ENCODE peak calls at places on chromosomes 6 and 20, in seven cellular contexts. I is MM.1S, P is HepG2, K is IMR-90, L is astrocyte, O is GM12878, X is mammary epithelial cell. M is an unnamed sample.

GRCh38 chr20:51481311-51481997 is 61.1 kb downstream of the NFATC2 start:
- DNase-seq in I (no peak), P (no peak), K (no peak), L (no peak), O (no peak), X (no peak), M (no peak)

GRCh38 chr20:62873280-62873679 is 11.7 kb upstream of the TCFL5 start:
- DNase-seq in I (no peak), P (no peak), K (no peak), L (no peak), O (no peak), X (no peak), M (no peak)

GRCh38 chr20:51346686-51347485 is 195.6 kb downstream of the NFATC2 start:
- DNase-seq in I (no peak), P (no peak), K (peak; percentile 83), L (peak; percentile 75), O (no peak), X (peak; percentile 86), M (no peak)

GRCh38 chr6:45625191-45625664 is 247.5 kb upstream of the SUPT3H start:
- DNase-seq in I (no peak), P (no peak), K (peak; percentile 85), L (peak; percentile 92), O (no peak), X (peak; percentile 59), M (no peak)

GRCh38 chr20:14677455-14677854 is 340.0 kb upstream of the FLRT3 start:
- DNase-seq in I (no peak), P (no peak), K (no peak), L (no peak), O (no peak), X (no peak), M (no peak)

GRCh38 chr20:34967421-34967820 is 11.8 kb downstream of the MYH7B start:
- DNase-seq in I (no peak), P (no peak), K (no peak), L (no peak), O (no peak), X (no peak), M (no peak)

GRCh38 chr6:111824608-111825337 is 48.5 kb downstream of the FYN start:
- DNase-seq in I (peak; percentile 26), P (no peak), K (peak; percentile 36), L (no peak), O (no peak), X (no peak), M (no peak)

GRCh38 chr20:36060676-36061075 is 92.3 kb downstream of the CNBD2 start:
- DNase-seq in I (no peak), P (no peak), K (no peak), L (no peak), O (no peak), X (peak; percentile 69), M (peak; percentile 63)

GRCh38 chr20:36193937-36194712 is 39.6 kb downstream of the EPB41L1 start:
- DNase-seq in I (no peak), P (no peak), K (no peak), L (no peak), O (no peak), X (no peak), M (no peak)

GRCh38 chr20:3454821-3455220 is 16.0 kb upstream of the ATRN start:
- DNase-seq in I (no peak), P (no peak), K (no peak), L (no peak), O (no peak), X (no peak), M (no peak)

GRCh38 chr6:85041376-85041775 is 277.0 kb upstream of the TBX18 start:
- DNase-seq in I (no peak), P (no peak), K (no peak), L (no peak), O (peak; percentile 5), X (no peak), M (no peak)

GRCh38 chr6:168864541-168865495 is 388.8 kb downstream of the THBS2 start:
- DNase-seq in I (no peak), P (no peak), K (no peak), L (no peak), O (no peak), X (no peak), M (no peak)

GRCh38 chr6:108797951-108798671 is 50.1 kb upstream of the ARMC2 start:
- DNase-seq in I (no peak), P (no peak), K (peak; percentile 40), L (no peak), O (no peak), X (no peak), M (peak; percentile 74)

GRCh38 chr20:60024245-60024644 is 66.0 kb downstream of the CDH26 start:
- DNase-seq in I (no peak), P (no peak), K (no peak), L (no peak), O (no peak), X (no peak), M (no peak)

GRCh38 chr6:144350176-144350575 is 65.0 kb downstream of the UTRN start:
- DNase-seq in I (peak; percentile 53), P (no peak), K (no peak), L (no peak), O (no peak), X (no peak), M (no peak)

GRCh38 chr6:105645166-105645565 is 242.3 kb upstream of the PREP start:
- DNase-seq in I (no peak), P (peak; percentile 3), K (no peak), L (no peak), O (no peak), X (no peak), M (peak; percentile 10)

GRCh38 chr6:47134476-47135189 is 92.5 kb upstream of the ADGRF1 start:
- DNase-seq in I (no peak), P (peak; percentile 91), K (peak; percentile 96), L (peak; percentile 99), O (no peak), X (peak; percentile 94), M (peak; percentile 98)

GRCh38 chr6:7505196-7505699 is 36.2 kb upstream of the DSP start:
- DNase-seq in I (no peak), P (peak; percentile 65), K (peak; percentile 85), L (peak; percentile 91), O (no peak), X (peak; percentile 100), M (peak; percentile 97)

GRCh38 chr6:159969921-159970320 is 1.0 kb downstream of the IGF2R start:
- DNase-seq in I (no peak), P (peak; percentile 92), K (peak; percentile 84), L (peak; percentile 65), O (no peak), X (peak; percentile 63), M (peak; percentile 24)

GRCh38 chr6:159970659-159971063 is 1.8 kb downstream of the IGF2R start:
- DNase-seq in I (no peak), P (no peak), K (no peak), L (no peak), O (no peak), X (no peak), M (no peak)

GRCh38 chr6:159971341-159972178 is 2.7 kb downstream of the IGF2R start:
- DNase-seq in I (no peak), P (no peak), K (no peak), L (no peak), O (no peak), X (no peak), M (no peak)

GRCh38 chr6:159968295-159969203 is at the start of gene IGF2R:
- DNase-seq in I (peak; percentile 89), P (peak; percentile 83), K (peak; percentile 80), L (peak; percentile 64), O (no peak), X (peak; percentile 86), M (peak; percentile 79)

GRCh38 chr6:159969204-159969912 is 476 bp downstream of the IGF2R start:
- DNase-seq in I (no peak), P (no peak), K (peak; percentile 17), L (no peak), O (no peak), X (peak; percentile 29), M (no peak)
- H2AFZ ChIP-seq in I (no peak overlapping the region), P (no peak overlapping the region), K (peak overlapping the region; percentile 89), L (peak overlapping the region; percentile 74), O (no peak overlapping the region), X (peak overlapping the region; percentile 79), M (peak overlapping the region; percentile 79)

GRCh38 chr6:67914419-67914818 is 720.7 kb upstream of the ADGRB3 start:
- DNase-seq in I (no peak), P (no peak), K (no peak), L (no peak), O (no peak), X (no peak), M (no peak)

GRCh38 chr6:67908377-67908776 is 726.7 kb upstream of the ADGRB3 start:
- DNase-seq in I (no peak), P (no peak), K (no peak), L (no peak), O (no peak), X (no peak), M (no peak)

DNA sequence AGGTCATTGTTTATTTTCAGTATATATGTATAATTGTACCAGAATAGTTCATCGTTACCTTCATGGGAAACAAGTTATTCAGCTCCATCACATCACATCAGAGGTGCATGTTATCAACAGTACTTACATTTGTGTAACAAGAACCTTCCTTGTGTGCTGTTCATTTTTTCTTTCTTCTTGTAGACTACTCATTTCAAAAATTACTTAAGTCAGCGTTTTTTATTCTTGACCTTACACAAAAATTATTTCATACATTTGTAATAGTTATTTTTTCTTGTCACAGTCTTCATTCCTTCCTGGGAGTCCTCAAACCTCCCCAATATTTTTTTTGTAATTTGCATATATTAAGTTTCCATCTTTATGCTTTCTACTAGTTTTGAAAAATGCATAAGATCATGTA is 725.7 kb upstream of the ADGRB3 start:
- DNase-seq in I (no peak), P (no peak), K (no peak), L (no peak), O (no peak), X (no peak), M (no peak)
- H2AFZ ChIP-seq in I (no peak overlapping the region), P (no peak overlapping the region), K (no peak overlapping the region), L (no peak overlapping the region), O (no peak overlapping the region), X (no peak overlapping the region), M (no peak overlapping the region)

GRCh38 chr20:26167499-26167898 is 470.8 kb upstream of the ZNF337 start:
- DNase-seq in I (no peak), P (no peak), K (peak; percentile 31), L (peak; percentile 52), O (no peak), X (peak; percentile 5), M (no peak)

GRCh38 chr20:26169506-26169905 is 472.9 kb upstream of the ZNF337 start:
- DNase-seq in I (no peak), P (no peak), K (peak; percentile 50), L (peak; percentile 82), O (no peak), X (no peak), M (no peak)

GRCh38 chr20:26163890-26164289 is 467.2 kb upstream of the ZNF337 start:
- DNase-seq in I (no peak), P (no peak), K (peak; percentile 70), L (peak; percentile 95), O (no peak), X (peak; percentile 63), M (peak; percentile 57)
- H2AFZ ChIP-seq in I (no peak overlapping the region), P (no peak overlapping the region), K (no peak overlapping the region), L (no peak overlapping the region), O (no peak overlapping the region), X (no peak overlapping the region), M (no peak overlapping the region)

GRCh38 chr6:9502991-9503761 is 911.7 kb downstream of the TFAP2A start:
- DNase-seq in I (no peak), P (no peak), K (peak; percentile 82), L (peak; percentile 95), O (no peak), X (peak; percentile 88), M (peak; percentile 78)
- H2AFZ ChIP-seq in I (no peak overlapping the region), P (no peak overlapping the region), K (no peak overlapping the region), L (no peak overlapping the region), O (no peak overlapping the region), X (peak overlapping the region; percentile 15), M (no peak overlapping the region)